ENCODE peak calls at places on chromosomes 4 and X, in nine cellular contexts. N is HFF-Myc; R is CD8-positive, alpha-beta T cell; K is astrocyte; M is hepatocyte; D is transverse colon; A is endodermal cell; C is WERI-Rb-1; U is right lobe of liver. S is an unnamed sample.

GRCh38 chr4:102625232-102625930 is 124.2 kb downstream of the NFKB1 start:
- DNase-seq in N (no peak), R (peak), K (no peak), M (peak), D (peak), A (peak), C (peak), U (peak), S (no peak)

GRCh38 chr4:40887690-40888089 is 137.9 kb downstream of the NSUN7 start:
- DNase-seq in N (no peak), R (no peak), K (peak), M (no peak), D (no peak), A (no peak), C (no peak), U (no peak), S (peak)

GRCh38 chr4:145886871-145887240 is 51.8 kb downstream of the ZNF827 start:
- DNase-seq in N (no peak), R (no peak), K (no peak), M (no peak), D (no peak), A (no peak), C (no peak), U (no peak), S (no peak)

GRCh38 chr4:26302390-26302897 is 18.4 kb upstream of the RBPJ start:
- DNase-seq in N (no peak), R (no peak), K (no peak), M (no peak), D (no peak), A (no peak), C (no peak), U (no peak), S (no peak)

GRCh38 chr4:23945521-23946017 is 55.7 kb upstream of the PPARGC1A start:
- DNase-seq in N (peak), R (no peak), K (peak), M (peak), D (peak), A (no peak), C (no peak), U (peak), S (no peak)

GRCh38 chrX:15906544-15906943 is 51.9 kb upstream of the AP1S2 start:
- DNase-seq in N (no peak), R (no peak), K (no peak), M (no peak), D (no peak), A (no peak), C (no peak), U (no peak), S (no peak)

GRCh38 chr4:178414042-178414441 is 971.8 kb upstream of the AGA start:
- DNase-seq in N (no peak), R (no peak), K (no peak), M (no peak), D (no peak), A (no peak), C (no peak), U (no peak), S (no peak)

GRCh38 chr4:154559141-154559841 is 3.5 kb upstream of the FGB start:
- DNase-seq in N (peak), R (no peak), K (peak), M (peak), D (no peak), A (peak), C (peak), U (no peak), S (no peak)

GRCh38 chr4:88659061-88659889 is 38.4 kb downstream of the NAP1L5 start:
- DNase-seq in N (peak), R (no peak), K (peak), M (peak), D (peak), A (peak), C (peak), U (peak), S (no peak)

GRCh38 chrX:121256653-121257052 is 209.2 kb downstream of the GLUD2 start:
- DNase-seq in N (no peak), R (no peak), K (peak), M (no peak), D (no peak), A (no peak), C (no peak), U (no peak), S (no peak)

GRCh38 chr4:26217961-26218676 is 102.7 kb upstream of the RBPJ start:
- DNase-seq in N (no peak), R (no peak), K (no peak), M (no peak), D (no peak), A (peak), C (no peak), U (peak), S (no peak)

GRCh38 chr4:16253127-16253960 is 27.1 kb upstream of the TAPT1 start:
- DNase-seq in N (peak), R (no peak), K (peak), M (no peak), D (no peak), A (no peak), C (no peak), U (no peak), S (peak)

GRCh38 chrX:13658602-13659001 is 5.7 kb downstream of the TCEANC start:
- DNase-seq in N (no peak), R (no peak), K (no peak), M (peak), D (no peak), A (no peak), C (no peak), U (no peak), S (no peak)

GRCh38 chrX:139759637-139760036 is 51.7 kb upstream of the MCF2 start:
- DNase-seq in N (no peak), R (no peak), K (no peak), M (peak), D (no peak), A (peak), C (peak), U (no peak), S (no peak)

GRCh38 chr4:133147922-133148689 is 988 bp upstream of the PCDH10 start:
- DNase-seq in N (no peak), R (no peak), K (peak), M (peak), D (no peak), A (peak), C (peak), U (no peak), S (no peak)

GRCh38 chr4:117421706-117422105 is 336.3 kb upstream of the TRAM1L1 start:
- DNase-seq in N (no peak), R (no peak), K (no peak), M (no peak), D (no peak), A (no peak), C (no peak), U (no peak), S (no peak)

GRCh38 chr4:138864961-138865720 is 150.4 kb upstream of the NOCT start:
- DNase-seq in N (no peak), R (no peak), K (no peak), M (no peak), D (no peak), A (peak), C (peak), U (no peak), S (no peak)

GRCh38 chrX:85115252-85115651 is 111.6 kb downstream of the APOOL start:
- DNase-seq in N (no peak), R (no peak), K (no peak), M (no peak), D (no peak), A (no peak), C (no peak), U (no peak), S (no peak)

GRCh38 chrX:94107981-94108380 is 434.0 kb downstream of the FAM133A start:
- DNase-seq in N (no peak), R (no peak), K (no peak), M (peak), D (no peak), A (no peak), C (no peak), U (no peak), S (no peak)
- TF ChIP-seq CTCF in N (no peak), R (no peak), K (no peak), M (peak), D (no peak), A (peak), C (no peak), U (peak), S (no peak)

GRCh38 chr4:98444371-98444770 is 183.2 kb downstream of the RAP1GDS1 start:
- DNase-seq in N (no peak), R (no peak), K (no peak), M (no peak), D (no peak), A (no peak), C (no peak), U (no peak), S (no peak)

GRCh38 chr4:98448923-98449322 is 187.7 kb downstream of the RAP1GDS1 start:
- DNase-seq in N (no peak), R (no peak), K (no peak), M (no peak), D (peak), A (no peak), C (no peak), U (no peak), S (no peak)

GRCh38 chr4:98446499-98447375 is 185.6 kb downstream of the RAP1GDS1 start:
- DNase-seq in N (no peak), R (peak), K (peak), M (no peak), D (peak), A (no peak), C (no peak), U (no peak), S (no peak)

GRCh38 chr4:98452091-98452490 is 190.9 kb downstream of the RAP1GDS1 start:
- DNase-seq in N (no peak), R (no peak), K (peak), M (no peak), D (no peak), A (no peak), C (no peak), U (no peak), S (no peak)

GRCh38 chr4:98447648-98448047 is 186.5 kb downstream of the RAP1GDS1 start:
- DNase-seq in N (no peak), R (no peak), K (no peak), M (no peak), D (peak), A (peak), C (no peak), U (no peak), S (no peak)
- H3K4me3 ChIP-seq in N (no peak), R (no peak), K (no peak), M (no peak), D (no peak), A (no peak), C (no peak), U (no peak), S (no peak)

DNA sequence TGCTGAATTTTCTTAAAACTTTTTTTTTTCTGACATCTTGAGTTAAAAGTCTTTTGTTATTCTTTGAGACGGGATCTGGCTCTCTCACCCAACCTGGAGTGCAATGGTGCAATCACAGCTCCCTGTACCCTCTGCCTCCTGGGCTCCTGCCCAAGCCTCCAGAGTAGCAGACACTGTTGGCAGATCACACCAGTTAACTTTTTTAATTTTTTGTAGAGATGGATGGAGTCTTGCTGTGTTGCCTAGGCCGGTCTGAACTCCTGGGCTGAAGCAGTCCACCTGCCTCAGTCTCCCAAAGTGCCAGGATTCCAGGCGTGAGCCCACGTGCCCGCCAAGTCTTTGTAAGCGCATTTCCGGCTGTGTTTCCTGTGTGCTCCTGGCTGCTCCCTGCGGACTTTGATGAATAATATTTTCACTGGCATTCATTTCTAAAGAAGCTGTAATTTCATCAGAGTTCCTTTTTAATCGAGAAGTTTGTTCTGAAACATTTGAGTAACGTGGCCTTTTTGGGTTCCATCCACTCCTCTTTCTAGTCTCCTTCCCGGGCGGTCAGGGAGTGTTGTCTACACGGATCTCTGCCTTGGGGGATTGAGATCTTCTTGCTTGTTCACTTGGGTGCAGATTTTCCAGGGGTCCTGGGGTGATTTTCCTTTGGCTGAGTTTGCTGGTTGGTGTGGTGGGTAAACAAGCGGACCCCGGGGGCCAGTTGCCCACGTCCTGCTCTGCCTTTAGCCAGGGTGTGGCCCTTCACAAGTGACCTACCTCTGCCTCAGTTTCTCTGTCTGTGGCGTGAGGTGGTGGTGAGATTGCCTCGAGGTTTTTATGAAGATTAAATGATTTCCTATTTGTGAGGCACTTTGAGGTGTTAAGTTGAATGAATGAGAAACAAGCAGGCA is 44.4 kb downstream of the PCGF3 start:
- DNase-seq in N (no peak), R (no peak), K (peak), M (no peak), D (no peak), A (no peak), C (no peak), U (no peak), S (no peak)
- TF ChIP-seq CTCF in N (no peak), R (no peak), K (no peak), M (no peak), D (no peak), A (no peak), C (no peak), U (no peak), S (no peak)

GRCh38 chr4:186265683-186266648 is at the start of gene F11:
- DNase-seq in N (no peak), R (no peak), K (no peak), M (peak), D (no peak), A (peak), C (no peak), U (peak), S (no peak)

GRCh38 chr4:186272699-186273370 is 6.8 kb downstream of the F11 start:
- DNase-seq in N (no peak), R (no peak), K (no peak), M (no peak), D (no peak), A (no peak), C (no peak), U (no peak), S (no peak)

GRCh38 chr4:186271279-186271678 is 5.3 kb downstream of the F11 start:
- DNase-seq in N (no peak), R (no peak), K (no peak), M (no peak), D (no peak), A (no peak), C (no peak), U (no peak), S (no peak)

GRCh38 chr4:186264660-186265059 is 1.3 kb upstream of the F11 start:
- DNase-seq in N (no peak), R (no peak), K (no peak), M (no peak), D (no peak), A (no peak), C (no peak), U (no peak), S (no peak)

DNA sequence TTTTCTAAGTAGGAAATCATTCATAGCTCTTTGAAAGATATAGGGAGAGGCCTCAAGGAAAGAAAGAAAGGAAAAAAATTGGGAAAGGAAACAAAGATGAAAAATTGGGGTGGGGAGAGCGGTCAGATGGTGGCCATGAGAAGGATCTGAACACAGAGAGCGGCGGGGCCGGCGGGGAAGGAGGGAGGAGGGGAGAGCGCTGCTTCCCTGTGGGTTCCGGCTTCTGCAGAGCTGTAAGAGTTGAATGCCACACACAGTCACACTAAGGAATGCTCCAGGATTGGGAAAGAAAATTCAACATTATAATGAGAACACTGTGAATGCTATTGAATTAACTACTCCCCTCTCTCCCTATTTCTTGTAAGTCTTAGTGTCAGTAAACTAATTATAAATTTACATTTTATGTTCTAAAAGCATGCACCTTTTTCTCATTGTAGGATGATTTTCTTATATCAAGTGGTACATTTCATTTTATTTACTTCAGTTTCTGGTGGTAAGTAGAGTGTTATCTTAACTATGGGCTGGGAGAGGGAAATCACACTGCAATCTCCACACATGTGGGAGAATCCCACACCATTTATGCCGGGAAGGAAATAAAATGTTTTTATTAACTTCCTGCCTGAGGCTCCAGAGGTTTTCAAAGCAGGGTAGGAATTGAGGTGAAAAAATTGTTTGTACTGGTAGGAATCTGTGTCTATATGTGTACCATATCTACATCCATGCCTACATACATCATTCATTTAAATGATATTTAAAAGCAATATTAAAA is 894 bp downstream of the F11 start:
- DNase-seq in N (no peak), R (no peak), K (no peak), M (peak), D (no peak), A (peak), C (no peak), U (peak), S (no peak)
- H3K4me3 ChIP-seq in N (no peak), R (no peak), K (no peak), M (no peak), D (no peak), A (peak), C (no peak), U (peak), S (no peak)

DNA sequence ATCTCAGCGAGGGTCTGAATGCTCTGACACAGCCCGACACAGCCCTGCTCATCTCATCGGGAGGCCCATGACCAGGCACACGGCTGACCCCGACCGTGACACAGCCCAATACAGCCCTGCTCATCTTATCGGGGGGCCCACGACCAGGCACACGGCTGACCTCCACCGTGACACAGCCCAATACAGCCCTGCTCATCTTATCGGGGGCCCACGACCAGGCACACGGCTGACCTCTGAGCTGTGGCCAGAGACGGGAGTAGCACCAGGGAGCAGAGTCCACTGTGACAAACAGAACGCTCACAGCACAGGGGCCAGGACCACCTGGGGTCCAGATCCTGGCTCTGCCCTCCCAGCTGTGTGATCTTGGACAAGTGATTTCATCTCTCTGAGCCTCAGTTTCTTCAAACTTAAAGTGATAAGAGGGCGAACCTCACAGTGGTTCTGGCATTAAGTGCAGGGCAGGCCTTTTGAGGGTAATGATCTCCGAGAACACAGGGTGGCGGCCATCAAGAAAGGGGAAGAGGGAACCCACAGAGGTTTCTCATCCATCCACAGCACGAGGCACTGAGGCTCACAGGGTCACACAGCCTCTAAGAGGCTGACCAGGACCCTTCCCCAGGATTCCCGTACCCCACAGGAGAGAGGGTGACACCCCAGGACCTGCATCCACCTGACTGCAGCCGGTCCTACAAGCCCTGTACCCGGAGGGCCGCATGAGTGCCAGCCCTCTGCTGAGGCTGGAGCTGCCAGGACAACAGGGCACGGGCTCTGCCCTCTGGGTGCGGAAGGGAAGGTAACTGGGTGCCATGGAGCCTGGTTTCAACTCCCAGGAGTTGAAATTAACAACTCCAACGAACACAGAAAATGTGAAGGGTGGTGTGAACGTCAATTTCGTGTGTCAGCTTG is 60.1 kb downstream of the WFS1 start:
- DNase-seq in N (no peak), R (no peak), K (no peak), M (no peak), D (no peak), A (no peak), C (no peak), U (no peak), S (no peak)
- TF ChIP-seq CTCF in N (no peak), R (no peak), K (no peak), M (no peak), D (no peak), A (no peak), C (no peak), U (no peak), S (no peak)

DNA sequence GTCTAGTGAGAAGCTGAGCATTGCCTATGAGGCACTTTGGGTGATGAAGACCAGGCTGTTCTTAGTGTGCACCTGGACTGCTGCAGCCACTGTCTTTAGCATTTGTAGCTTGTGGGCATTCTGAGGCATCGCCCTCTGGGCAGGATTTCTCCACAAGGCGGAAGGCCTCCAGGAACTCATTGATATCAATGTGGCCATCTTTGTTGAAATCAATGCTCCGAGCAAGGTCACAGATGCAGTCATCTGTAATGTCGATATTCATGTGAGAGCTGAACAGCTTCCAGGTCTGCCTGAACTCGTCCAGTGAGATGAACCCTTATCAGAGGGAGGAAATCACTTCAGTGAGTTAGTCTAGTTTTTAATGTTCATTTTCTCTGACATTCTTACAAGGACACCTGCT is 41.6 kb downstream of the PPEF2 start:
- DNase-seq in N (no peak), R (no peak), K (no peak), M (no peak), D (no peak), A (no peak), C (no peak), U (no peak), S (no peak)
- H3K4me3 ChIP-seq in N (no peak), R (no peak), K (no peak), M (no peak), D (no peak), A (no peak), C (no peak), U (no peak), S (no peak)

S was measured in AG04449.